ENCODE peak calls at places on chromosomes 7 and 10, in seven cellular contexts. One of them, this sample, is unnamed.
A peak's percentile ranks its signal among the peaks of the same experiment; 100 is the strongest.

GRCh38 chr7:156178857-156179256 is 366.6 kb upstream of the SHH start:
- DNase-seq in heart left ventricle: no peak
- DNase-seq in T47D: no peak
- DNase-seq in caudate nucleus: no peak
- DNase-seq in fibroblast of the aortic adventitia: no peak
- DNase-seq in GM03348: no peak
- DNase-seq in NCI-H1417: no peak
- DNase-seq in this sample: no peak

GRCh38 chr10:49334993-49335972 is 36.3 kb downstream of the C10orf71 start:
- DNase-seq in heart left ventricle: no peak
- DNase-seq in T47D: no peak
- DNase-seq in caudate nucleus: no peak
- DNase-seq in fibroblast of the aortic adventitia: no peak
- DNase-seq in GM03348: no peak
- DNase-seq in NCI-H1417: no peak
- DNase-seq in this sample: no peak

GRCh38 chr7:74217455-74218342 is 7.9 kb downstream of the LAT2 start:
- DNase-seq in heart left ventricle: no peak
- DNase-seq in T47D: no peak
- DNase-seq in caudate nucleus: no peak
- DNase-seq in fibroblast of the aortic adventitia: no peak
- DNase-seq in GM03348: no peak
- DNase-seq in NCI-H1417: no peak
- DNase-seq in this sample: no peak

GRCh38 chr7:132321387-132321786 is 254.9 kb downstream of the PLXNA4 start:
- DNase-seq in heart left ventricle: no peak
- DNase-seq in T47D: no peak
- DNase-seq in caudate nucleus: no peak
- DNase-seq in fibroblast of the aortic adventitia: no peak
- DNase-seq in GM03348: no peak
- DNase-seq in NCI-H1417: no peak
- DNase-seq in this sample: no peak

GRCh38 chr7:147081117-147081516 is 964.5 kb downstream of the CNTNAP2 start:
- DNase-seq in heart left ventricle: no peak
- DNase-seq in T47D: no peak
- DNase-seq in caudate nucleus: no peak
- DNase-seq in fibroblast of the aortic adventitia: no peak
- DNase-seq in GM03348: no peak
- DNase-seq in NCI-H1417: no peak
- DNase-seq in this sample: no peak

GRCh38 chr10:107545717-107546116 is 381.2 kb upstream of the SORCS1 start:
- DNase-seq in heart left ventricle: no peak
- DNase-seq in T47D: no peak
- DNase-seq in caudate nucleus: no peak
- DNase-seq in fibroblast of the aortic adventitia: no peak
- DNase-seq in GM03348: no peak
- DNase-seq in NCI-H1417: no peak
- DNase-seq in this sample: no peak

GRCh38 chr10:128969551-128969950 is 497.5 kb upstream of the MGMT start:
- DNase-seq in heart left ventricle: no peak
- DNase-seq in T47D: no peak
- DNase-seq in caudate nucleus: no peak
- DNase-seq in fibroblast of the aortic adventitia: no peak
- DNase-seq in GM03348: no peak
- DNase-seq in NCI-H1417: no peak
- DNase-seq in this sample: no peak

GRCh38 chr10:44913312-44914079 is 2.4 kb downstream of the TMEM72 start:
- DNase-seq in heart left ventricle: no peak
- DNase-seq in T47D: no peak
- DNase-seq in caudate nucleus: no peak
- DNase-seq in fibroblast of the aortic adventitia: no peak
- DNase-seq in GM03348: no peak
- DNase-seq in NCI-H1417: peak; percentile 52
- DNase-seq in this sample: no peak

GRCh38 chr10:79308969-79309665 is 38.2 kb upstream of the PPIF start:
- DNase-seq in heart left ventricle: peak; percentile 22
- DNase-seq in T47D: no peak
- DNase-seq in caudate nucleus: no peak
- DNase-seq in fibroblast of the aortic adventitia: no peak
- DNase-seq in GM03348: no peak
- DNase-seq in NCI-H1417: no peak
- DNase-seq in this sample: no peak

GRCh38 chr7:149662591-149663095 is 110.7 kb downstream of the ZNF467 start:
- DNase-seq in heart left ventricle: peak; percentile 58
- DNase-seq in T47D: no peak
- DNase-seq in caudate nucleus: peak; percentile 4
- DNase-seq in fibroblast of the aortic adventitia: peak; percentile 60
- DNase-seq in GM03348: peak; percentile 47
- DNase-seq in NCI-H1417: peak; percentile 30
- DNase-seq in this sample: peak; percentile 17

GRCh38 chr7:30172451-30172850 is 37.7 kb downstream of the MTURN start:
- DNase-seq in heart left ventricle: no peak
- DNase-seq in T47D: no peak
- DNase-seq in caudate nucleus: no peak
- DNase-seq in fibroblast of the aortic adventitia: no peak
- DNase-seq in GM03348: peak; percentile 11
- DNase-seq in NCI-H1417: no peak
- DNase-seq in this sample: no peak

GRCh38 chr10:122707535-122707934 is 7.9 kb upstream of the C10orf120 start:
- DNase-seq in heart left ventricle: no peak
- DNase-seq in T47D: no peak
- DNase-seq in caudate nucleus: no peak
- DNase-seq in fibroblast of the aortic adventitia: no peak
- DNase-seq in GM03348: no peak
- DNase-seq in NCI-H1417: no peak
- DNase-seq in this sample: no peak

GRCh38 chr10:18651324-18652007 is at the start of gene NSUN6:
- DNase-seq in heart left ventricle: peak; percentile 90
- DNase-seq in T47D: peak; percentile 28
- DNase-seq in caudate nucleus: peak; percentile 81
- DNase-seq in fibroblast of the aortic adventitia: peak; percentile 88
- DNase-seq in GM03348: peak; percentile 92
- DNase-seq in NCI-H1417: peak; percentile 72
- DNase-seq in this sample: peak; percentile 76

GRCh38 chr10:3786295-3786981 is 1.4 kb upstream of the KLF6 start:
- DNase-seq in heart left ventricle: peak; percentile 71
- DNase-seq in T47D: no peak
- DNase-seq in caudate nucleus: no peak
- DNase-seq in fibroblast of the aortic adventitia: no peak
- DNase-seq in GM03348: no peak
- DNase-seq in NCI-H1417: no peak
- DNase-seq in this sample: no peak

GRCh38 chr10:44330431-44330830 is 54.5 kb downstream of the CXCL12 start:
- DNase-seq in heart left ventricle: no peak
- DNase-seq in T47D: no peak
- DNase-seq in caudate nucleus: no peak
- DNase-seq in fibroblast of the aortic adventitia: no peak
- DNase-seq in GM03348: no peak
- DNase-seq in NCI-H1417: no peak
- DNase-seq in this sample: no peak

GRCh38 chr7:137003071-137003470 is 134.6 kb downstream of the CHRM2 start:
- DNase-seq in heart left ventricle: no peak
- DNase-seq in T47D: no peak
- DNase-seq in caudate nucleus: no peak
- DNase-seq in fibroblast of the aortic adventitia: no peak
- DNase-seq in GM03348: no peak
- DNase-seq in NCI-H1417: no peak
- DNase-seq in this sample: no peak

GRCh38 chr7:136400877-136401276 is 423.7 kb upstream of the MTPN start:
- DNase-seq in heart left ventricle: no peak
- DNase-seq in T47D: no peak
- DNase-seq in caudate nucleus: no peak
- DNase-seq in fibroblast of the aortic adventitia: no peak
- DNase-seq in GM03348: no peak
- DNase-seq in NCI-H1417: no peak
- DNase-seq in this sample: no peak

GRCh38 chr7:69670701-69671100 is 72.4 kb downstream of the AUTS2 start:
- DNase-seq in heart left ventricle: no peak
- DNase-seq in T47D: no peak
- DNase-seq in caudate nucleus: no peak
- DNase-seq in fibroblast of the aortic adventitia: peak; percentile 65
- DNase-seq in GM03348: peak; percentile 16
- DNase-seq in NCI-H1417: no peak
- DNase-seq in this sample: no peak

GRCh38 chr10:6279540-6280267 is 77.0 kb downstream of the PFKFB3 start:
- DNase-seq in heart left ventricle: no peak
- DNase-seq in T47D: no peak
- DNase-seq in caudate nucleus: no peak
- DNase-seq in fibroblast of the aortic adventitia: peak; percentile 35
- DNase-seq in GM03348: peak; percentile 48
- DNase-seq in NCI-H1417: no peak
- DNase-seq in this sample: peak; percentile 60

GRCh38 chr10:77479586-77479985 is 158.0 kb downstream of the KCNMA1 start:
- DNase-seq in heart left ventricle: no peak
- DNase-seq in T47D: no peak
- DNase-seq in caudate nucleus: no peak
- DNase-seq in fibroblast of the aortic adventitia: no peak
- DNase-seq in GM03348: no peak
- DNase-seq in NCI-H1417: peak; percentile 37
- DNase-seq in this sample: no peak

GRCh38 chr7:151317936-151318335 is 23.7 kb upstream of the NUB1 start:
- DNase-seq in heart left ventricle: no peak
- DNase-seq in T47D: no peak
- DNase-seq in caudate nucleus: no peak
- DNase-seq in fibroblast of the aortic adventitia: no peak
- DNase-seq in GM03348: no peak
- DNase-seq in NCI-H1417: no peak
- DNase-seq in this sample: no peak

GRCh38 chr10:117409549-117410283 is 34.5 kb upstream of the PDZD8 start:
- DNase-seq in heart left ventricle: no peak
- DNase-seq in T47D: no peak
- DNase-seq in caudate nucleus: no peak
- DNase-seq in fibroblast of the aortic adventitia: peak; percentile 16
- DNase-seq in GM03348: no peak
- DNase-seq in NCI-H1417: no peak
- DNase-seq in this sample: no peak

GRCh38 chr10:78859266-78859665 is 209.5 kb upstream of the ZMIZ1 start:
- DNase-seq in heart left ventricle: no peak
- DNase-seq in T47D: no peak
- DNase-seq in caudate nucleus: no peak
- DNase-seq in fibroblast of the aortic adventitia: no peak
- DNase-seq in GM03348: no peak
- DNase-seq in NCI-H1417: no peak
- DNase-seq in this sample: no peak

GRCh38 chr7:98862716-98863420 is 6.9 kb downstream of the TMEM130 start:
- DNase-seq in heart left ventricle: no peak
- DNase-seq in T47D: no peak
- DNase-seq in caudate nucleus: no peak
- DNase-seq in fibroblast of the aortic adventitia: no peak
- DNase-seq in GM03348: no peak
- DNase-seq in NCI-H1417: no peak
- DNase-seq in this sample: no peak

GRCh38 chr10:44854693-44855350 is 56.3 kb upstream of the TMEM72 start:
- DNase-seq in heart left ventricle: no peak
- DNase-seq in T47D: no peak
- DNase-seq in caudate nucleus: no peak
- DNase-seq in fibroblast of the aortic adventitia: no peak
- DNase-seq in GM03348: no peak
- DNase-seq in NCI-H1417: no peak
- DNase-seq in this sample: no peak